ENCODE peak calls at places on chromosomes 13 and 19, in eight cellular contexts. C is endothelial cell of umbilical vein, Q is brain microvascular endothelial cell, Y is neural progenitor cell, R is GM06990, V is psoas muscle, M is K562, H is body of pancreas. I is an unnamed sample.
A peak's percentile ranks its signal among the peaks of the same experiment; 100 is the strongest.

GRCh38 chr19:7386308-7386707 is 37.6 kb downstream of the ARHGEF18 start:
- DNase-seq in C (no peak), Y (no peak), Q (no peak), R (no peak), M (no peak), H (no peak), V (no peak), I (peak; percentile 60)

GRCh38 chr13:37106642-37107041 is 1.2 kb upstream of the CSNK1A1L start:
- DNase-seq in Q (no peak), C (no peak), R (no peak), Y (peak; percentile 19), M (no peak), H (no peak), V (no peak), I (peak; percentile 33)

GRCh38 chr19:57708641-57709354 is at the start of gene ZNF154:
- DNase-seq in M (no peak), V (peak; percentile 18), C (peak; percentile 36), Q (peak; percentile 80), Y (peak; percentile 94), H (peak; percentile 39), R (peak; percentile 19), I (peak; percentile 93)

GRCh38 chr19:10001899-10002298 is 8.4 kb downstream of the COL5A3 start:
- DNase-seq in Q (no peak), R (no peak), C (no peak), V (peak; percentile 67), H (peak; percentile 44), Y (peak; percentile 17), M (peak; percentile 54), I (peak; percentile 83)

GRCh38 chr13:95607363-95607762 is 37.1 kb downstream of the DZIP1 start:
- DNase-seq in C (peak; percentile 68), V (no peak), Y (no peak), M (no peak), Q (peak; percentile 47), R (no peak), H (no peak), I (no peak)

GRCh38 chr19:45515081-45515624 is 7.9 kb downstream of the VASP start:
- DNase-seq in M (peak; percentile 41), R (peak; percentile 71), V (peak; percentile 37), C (no peak), H (peak; percentile 72), Q (no peak), Y (no peak), I (peak; percentile 40)

GRCh38 chr13:28684257-28684656 is 25.3 kb downstream of the POMP start:
- DNase-seq in R (no peak), Y (peak; percentile 77), C (no peak), Q (no peak), M (peak; percentile 11), H (no peak), V (no peak), I (peak; percentile 78)

GRCh38 chr19:3353493-3353892 is 12.9 kb upstream of the NFIC start:
- DNase-seq in Y (no peak), R (no peak), C (no peak), Q (no peak), H (no peak), V (no peak), M (no peak), I (no peak)

GRCh38 chr13:75705395-75705794 is 69.3 kb downstream of the LMO7 start:
- DNase-seq in Q (no peak), H (no peak), R (no peak), C (peak; percentile 75), M (no peak), Y (no peak), V (no peak), I (no peak)

GRCh38 chr19:23949611-23950010 is 34.9 kb downstream of the ZNF726 start:
- DNase-seq in C (no peak), R (no peak), Y (no peak), H (no peak), V (no peak), M (no peak), Q (no peak), I (no peak)

GRCh38 chr13:41678842-41679241 is 221.5 kb downstream of the RGCC start:
- DNase-seq in C (no peak), V (no peak), H (no peak), R (no peak), M (no peak), Y (no peak), Q (no peak), I (no peak)

GRCh38 chr13:45384474-45385174 is 33.5 kb downstream of the SLC25A30 start:
- DNase-seq in C (no peak), M (no peak), V (no peak), R (no peak), Y (no peak), H (no peak), Q (no peak), I (no peak)

GRCh38 chr13:85970727-85971126 is 171.5 kb upstream of the SLITRK6 start:
- DNase-seq in V (no peak), Q (no peak), R (no peak), M (no peak), Y (no peak), H (no peak), C (no peak), I (no peak)

GRCh38 chr19:14162871-14163297 is 26.5 kb upstream of the ASF1B start:
- DNase-seq in C (no peak), Y (no peak), R (no peak), V (no peak), H (no peak), Q (no peak), M (no peak), I (no peak)

GRCh38 chr13:70755411-70755810 is 647.2 kb upstream of the KLHL1 start:
- DNase-seq in H (no peak), C (no peak), V (no peak), Q (no peak), R (no peak), Y (no peak), M (no peak), I (no peak)

GRCh38 chr13:43894438-43894837 is 14.7 kb downstream of the LACC1 start:
- DNase-seq in Q (no peak), M (no peak), R (no peak), C (no peak), H (no peak), Y (no peak), V (no peak), I (peak; percentile 24)

GRCh38 chr13:37791699-37792098 is 77.9 kb downstream of the TRPC4 start:
- DNase-seq in C (no peak), V (no peak), R (no peak), H (no peak), Y (no peak), M (no peak), Q (peak; percentile 24), I (no peak)

GRCh38 chr19:38003427-38004099 is 96.6 kb downstream of the SIPA1L3 start:
- DNase-seq in R (peak; percentile 72), Y (peak; percentile 85), H (peak; percentile 78), C (peak; percentile 98), Q (peak; percentile 90), V (peak; percentile 73), M (no peak), I (peak; percentile 51)

GRCh38 chr19:38209671-38210457 is 14.2 kb downstream of the DPF1 start:
- DNase-seq in Q (no peak), V (peak; percentile 82), R (no peak), H (peak; percentile 60), Y (peak; percentile 87), M (no peak), C (peak; percentile 40), I (peak; percentile 91)

GRCh38 chr13:24842533-24843278 is 78.7 kb downstream of the RNF17 start:
- DNase-seq in R (no peak), V (no peak), H (no peak), Y (no peak), M (no peak), C (no peak), Q (no peak), I (no peak)

GRCh38 chr13:27211771-27212364 is 39.5 kb upstream of the RPL21 start:
- DNase-seq in R (no peak), M (no peak), H (no peak), C (no peak), Q (peak; percentile 82), V (no peak), Y (no peak), I (no peak)

GRCh38 chr13:77250968-77251367 is 75.9 kb downstream of the MYCBP2 start:
- DNase-seq in H (no peak), M (no peak), Y (no peak), R (no peak), C (no peak), Q (no peak), V (no peak), I (no peak)

GRCh38 chr19:16316506-16316882 is 8.1 kb upstream of the KLF2 start:
- DNase-seq in R (no peak), Y (no peak), C (peak; percentile 97), H (no peak), M (no peak), Q (peak; percentile 52), V (no peak), I (no peak)

GRCh38 chr19:46979103-46979769 is 40.4 kb upstream of the NPAS1 start:
- DNase-seq in C (no peak), V (no peak), H (no peak), Q (no peak), M (no peak), R (no peak), Y (no peak), I (no peak)

GRCh38 chr13:110353339-110353977 is 46.4 kb downstream of the COL4A2 start:
- DNase-seq in Q (no peak), H (no peak), R (no peak), C (no peak), V (no peak), M (no peak), Y (no peak), I (no peak)

GRCh38 chr13:93652942-93653341 is 426.3 kb downstream of the GPC6 start:
- DNase-seq in Y (no peak), C (no peak), Q (no peak), R (no peak), H (no peak), M (no peak), V (no peak), I (no peak)

GRCh38 chr19:15358918-15359317 is 20.7 kb downstream of the AKAP8 start:
- DNase-seq in H (no peak), M (no peak), Y (no peak), V (no peak), R (no peak), C (no peak), Q (no peak), I (peak; percentile 8)

GRCh38 chr13:40438999-40439797 is 227.2 kb downstream of the FOXO1 start:
- DNase-seq in H (peak; percentile 31), M (no peak), V (no peak), R (no peak), C (peak; percentile 83), Y (no peak), Q (peak; percentile 28), I (no peak)
- H3K4me3 ChIP-seq in H (no peak overlapping the region), M (no peak overlapping the region), V (peak overlapping the region; percentile 50), R (no peak overlapping the region), C (peak overlapping the region; percentile 16), Y (no peak overlapping the region), Q (no peak overlapping the region), I (no peak overlapping the region)

GRCh38 chr13:112058519-112058873 is 8.5 kb upstream of the SOX1 start:
- DNase-seq in Q (no peak), Y (no peak), H (no peak), M (no peak), V (no peak), C (no peak), R (no peak), I (peak; percentile 75)
- H3K27me3 ChIP-seq in Q (peaks cover 94% of the 10 kb centered on the region), Y (peaks cover 100% of the 10 kb centered on the region), H (peaks cover 4% of the 10 kb centered on the region), M (peaks cover 2% of the 10 kb centered on the region), V (peaks cover 100% of the 10 kb centered on the region), C (peaks cover 88% of the 10 kb centered on the region), R (no peaks in the 10 kb centered on the region), I (peaks cover 100% of the 10 kb centered on the region)

GRCh38 chr13:33168326-33168960 is 117.1 kb downstream of the STARD13 start:
- DNase-seq in M (no peak), H (no peak), R (no peak), V (no peak), Y (no peak), C (no peak), Q (no peak), I (no peak)
- H3K36me3 ChIP-seq in M (no peaks in the 10 kb centered on the region), H (no peaks in the 10 kb centered on the region), R (peaks cover 3% of the 10 kb centered on the region), V (peaks cover 15% of the 10 kb centered on the region), Y (no peaks in the 10 kb centered on the region), C (peaks cover 17% of the 10 kb centered on the region), Q (peaks cover 38% of the 10 kb centered on the region), I (no peaks in the 10 kb centered on the region)

GRCh38 chr13:31159306-31159705 is 2.4 kb downstream of the HSPH1 start:
- DNase-seq in V (no peak), Q (no peak), R (no peak), Y (no peak), M (no peak), C (no peak), H (no peak), I (no peak)
- H3K4me3 ChIP-seq in V (peak overlapping the region; percentile 94), Q (peak overlapping the region; percentile 94), R (peak overlapping the region; percentile 92), Y (peak overlapping the region; percentile 71), M (peak overlapping the region; percentile 85), C (no peak overlapping the region), H (no peak overlapping the region), I (no peak overlapping the region)

I was measured in H7.